ENCODE peak calls at places on chromosomes 5 and 9, in four cellular contexts. M is activated CD8-positive, alpha-beta memory T cell treated with anti-CD3 and anti-CD28 coated beads for 1 hour; F is NCI-H1105 treated with DMSO at 0.1 percent for 48 hours; W is HS-5. L is an unnamed sample.

GRCh38 chr9:73038613-73039012 is 85.8 kb upstream of the ALDH1A1 start:
- DNase-seq in M (no peak), F (no peak), W (no peak), L (no peak)

GRCh38 chr5:417765-418559 is 25.0 kb upstream of the EXOC3 start:
- DNase-seq in M (no peak), F (no peak), W (no peak), L (no peak)

GRCh38 chr5:14665110-14665822 is 748 bp downstream of the OTULIN start:
- DNase-seq in M (no peak), F (peak; percentile 28), W (no peak), L (no peak)

GRCh38 chr5:179408646-179409045 is 63.4 kb upstream of the ADAMTS2 start:
- DNase-seq in M (no peak), F (no peak), W (no peak), L (no peak)

GRCh38 chr5:10775646-10776045 is 14.6 kb upstream of the DAP start:
- DNase-seq in M (no peak), F (no peak), W (no peak), L (no peak)

GRCh38 chr5:177304392-177305119 is 957 bp downstream of the PRELID1 start:
- DNase-seq in M (no peak), F (no peak), W (no peak), L (no peak)

GRCh38 chr9:137156567-137157375 is 13.1 kb downstream of the LRRC26 start:
- DNase-seq in M (no peak), F (no peak), W (no peak), L (peak; percentile 73)

GRCh38 chr5:26227245-26227644 is 811.1 kb downstream of the CDH9 start:
- DNase-seq in M (no peak), F (no peak), W (no peak), L (no peak)

GRCh38 chr9:36100532-36100931 is 36.0 kb upstream of the GLIPR2 start:
- DNase-seq in M (no peak), F (no peak), W (no peak), L (no peak)

GRCh38 chr5:112682621-112683061 is 55.0 kb upstream of the APC start:
- DNase-seq in M (no peak), F (no peak), W (no peak), L (no peak)

GRCh38 chr9:38059233-38059936 is 9.6 kb downstream of the SHB start:
- DNase-seq in M (no peak), F (no peak), W (no peak), L (no peak)

GRCh38 chr9:133141833-133142594 is 21.0 kb upstream of the RALGDS start:
- DNase-seq in M (peak; percentile 64), F (no peak), W (no peak), L (no peak)

GRCh38 chr9:80707120-80707519 is 982.2 kb downstream of the TLE1 start:
- DNase-seq in M (no peak), F (no peak), W (peak; percentile 31), L (no peak)

GRCh38 chr5:64635056-64635686 is 55.1 kb upstream of the SHISAL2B start:
- DNase-seq in M (no peak), F (no peak), W (no peak), L (no peak)

GRCh38 chr9:133703571-133704399 is 34.4 kb downstream of the SARDH start:
- DNase-seq in M (no peak), F (peak; percentile 93), W (no peak), L (no peak)

GRCh38 chr9:114321759-114322158 is 1.1 kb upstream of the ORM1 start:
- DNase-seq in M (no peak), F (no peak), W (peak; percentile 34), L (no peak)

GRCh38 chr5:124052201-124052600 is 540.2 kb downstream of the CSNK1G3 start:
- DNase-seq in M (no peak), F (no peak), W (no peak), L (no peak)

GRCh38 chr5:68656936-68657857 is 436.6 kb upstream of the SLC30A5 start:
- DNase-seq in M (no peak), F (no peak), W (no peak), L (no peak)

GRCh38 chr5:123997354-123998215 is 485.6 kb downstream of the CSNK1G3 start:
- DNase-seq in M (no peak), F (no peak), W (peak; percentile 73), L (peak; percentile 91)

GRCh38 chr5:102700916-102701315 is 54.2 kb upstream of the PAM start:
- DNase-seq in M (no peak), F (no peak), W (no peak), L (no peak)

L was measured in HAP-1.